ENCODE peak calls at places on chromosomes 6 and 20, in seven cellular contexts. M, V, S, Q, H, L and E are unnamed samples.

GRCh38 chr6:128827675-128828464 is 55.1 kb upstream of the LAMA2 start:
- DNase-seq in S (no peak), V (no peak), Q (no peak), L (no peak), H (no peak), M (no peak), E (no peak)

GRCh38 chr6:116611020-116611419 is 5.3 kb upstream of the RSPH4A start:
- DNase-seq in M (no peak), S (no peak), V (no peak), L (no peak), H (no peak), Q (no peak), E (no peak)

GRCh38 chr20:44730441-44730840 is 15.2 kb upstream of the KCNK15 start:
- DNase-seq in L (no peak), V (no peak), S (no peak), H (no peak), M (no peak), Q (no peak), E (no peak)

GRCh38 chr6:108798672-108799355 is 49.4 kb upstream of the ARMC2 start:
- DNase-seq in L (no peak), Q (no peak), H (no peak), S (peak), V (no peak), M (no peak), E (no peak)

GRCh38 chr6:137715589-137716045 is 151.4 kb upstream of the TNFAIP3 start:
- DNase-seq in M (no peak), H (no peak), Q (no peak), V (no peak), S (no peak), L (no peak), E (no peak)

GRCh38 chr6:33619166-33619565 is 2.0 kb upstream of the ITPR3 start:
- DNase-seq in M (no peak), Q (no peak), S (no peak), L (no peak), V (no peak), H (peak), E (no peak)

GRCh38 chr6:20126789-20127653 is 85.2 kb downstream of the MBOAT1 start:
- DNase-seq in Q (peak), H (peak), M (peak), L (peak), V (no peak), S (peak), E (peak)

GRCh38 chr6:26394289-26394688 is 7.8 kb upstream of the BTN3A1 start:
- DNase-seq in Q (peak), V (no peak), H (no peak), M (no peak), S (no peak), L (no peak), E (no peak)

GRCh38 chr6:149963212-149963461 is 606 bp upstream of the ULBP1 start:
- DNase-seq in S (no peak), Q (no peak), L (no peak), M (no peak), H (peak), V (no peak), E (no peak)

GRCh38 chr6:110284877-110285276 is 73.3 kb downstream of the METTL24 start:
- DNase-seq in L (no peak), M (no peak), Q (no peak), V (no peak), S (peak), H (no peak), E (no peak)

GRCh38 chr6:74073896-74074295 is 377.9 kb downstream of the CD109 start:
- DNase-seq in H (no peak), L (no peak), M (no peak), V (no peak), S (no peak), Q (no peak), E (no peak)

GRCh38 chr20:18488301-18488700 is 8.7 kb downstream of the RBBP9 start:
- DNase-seq in S (no peak), Q (no peak), H (no peak), L (no peak), V (no peak), M (no peak), E (no peak)

GRCh38 chr6:107068691-107069630 is 41.0 kb downstream of the MTRES1 start:
- DNase-seq in Q (no peak), L (no peak), S (no peak), H (no peak), M (no peak), V (no peak), E (no peak)

GRCh38 chr6:142838821-142839685 is 105.9 kb downstream of the HIVEP2 start:
- DNase-seq in M (no peak), L (no peak), Q (peak), V (no peak), H (no peak), S (no peak), E (no peak)

GRCh38 chr6:24898607-24899133 is 37.1 kb downstream of the RIPOR2 start:
- DNase-seq in V (no peak), S (no peak), H (no peak), Q (no peak), L (no peak), M (no peak), E (no peak)

GRCh38 chr6:168037242-168037641 is 39.8 kb downstream of the KIF25 start:
- DNase-seq in L (no peak), Q (peak), H (no peak), M (no peak), S (no peak), V (no peak), E (no peak)

GRCh38 chr20:34880095-34880680 is 3.8 kb downstream of the ACSS2 start:
- DNase-seq in L (no peak), M (no peak), H (no peak), V (no peak), Q (no peak), S (no peak), E (no peak)

GRCh38 chr20:34475979-34476736 is 40.1 kb upstream of the DYNLRB1 start:
- DNase-seq in S (peak), M (peak), Q (peak), V (no peak), H (no peak), L (no peak), E (peak)

GRCh38 chr20:6909608-6910007 is 142.1 kb downstream of the BMP2 start:
- DNase-seq in S (no peak), Q (no peak), H (no peak), M (no peak), V (no peak), L (no peak), E (no peak)

GRCh38 chr6:169933839-169934698 is 182.6 kb downstream of the ERMARD start:
- DNase-seq in H (no peak), S (peak), M (no peak), Q (no peak), V (no peak), L (no peak), E (no peak)
- TF ChIP-seq POLR2AphosphoS5 in H (no peak), S (no peak), M (no peak), Q (no peak), V (no peak), L (no peak), E (no peak)

GRCh38 chr6:50007821-50008220 is 14.0 kb downstream of the DEFB110 start:
- DNase-seq in Q (no peak), H (no peak), S (no peak), M (no peak), L (no peak), V (no peak), E (no peak)
- TF ChIP-seq TAF1 in Q (no peak), H (no peak), S (no peak), M (no peak), L (no peak), V (no peak), E (no peak)

GRCh38 chr6:158818008-158818579 is 1.1 kb downstream of the EZR start:
- DNase-seq in M (peak), H (peak), S (peak), L (no peak), Q (peak), V (no peak), E (peak)
- TF ChIP-seq POLR2AphosphoS5 in M (peak), H (peak), S (peak), L (peak), Q (peak), V (peak), E (peak)

GRCh38 chr20:1376453-1377270 is 16.2 kb downstream of the FKBP1A start:
- DNase-seq in L (no peak), V (no peak), S (no peak), Q (no peak), M (no peak), H (no peak), E (no peak)

GRCh38 chr20:1375515-1375914 is 17.3 kb downstream of the FKBP1A start:
- DNase-seq in V (no peak), Q (no peak), H (no peak), M (no peak), L (no peak), S (no peak), E (no peak)

GRCh38 chr20:1376007-1376406 is 16.8 kb downstream of the FKBP1A start:
- DNase-seq in Q (no peak), M (no peak), L (no peak), H (no peak), V (no peak), S (no peak), E (no peak)

GRCh38 chr20:1377341-1377871 is 15.4 kb downstream of the FKBP1A start:
- DNase-seq in M (no peak), Q (no peak), S (no peak), L (no peak), H (no peak), V (no peak), E (no peak)

DNA sequence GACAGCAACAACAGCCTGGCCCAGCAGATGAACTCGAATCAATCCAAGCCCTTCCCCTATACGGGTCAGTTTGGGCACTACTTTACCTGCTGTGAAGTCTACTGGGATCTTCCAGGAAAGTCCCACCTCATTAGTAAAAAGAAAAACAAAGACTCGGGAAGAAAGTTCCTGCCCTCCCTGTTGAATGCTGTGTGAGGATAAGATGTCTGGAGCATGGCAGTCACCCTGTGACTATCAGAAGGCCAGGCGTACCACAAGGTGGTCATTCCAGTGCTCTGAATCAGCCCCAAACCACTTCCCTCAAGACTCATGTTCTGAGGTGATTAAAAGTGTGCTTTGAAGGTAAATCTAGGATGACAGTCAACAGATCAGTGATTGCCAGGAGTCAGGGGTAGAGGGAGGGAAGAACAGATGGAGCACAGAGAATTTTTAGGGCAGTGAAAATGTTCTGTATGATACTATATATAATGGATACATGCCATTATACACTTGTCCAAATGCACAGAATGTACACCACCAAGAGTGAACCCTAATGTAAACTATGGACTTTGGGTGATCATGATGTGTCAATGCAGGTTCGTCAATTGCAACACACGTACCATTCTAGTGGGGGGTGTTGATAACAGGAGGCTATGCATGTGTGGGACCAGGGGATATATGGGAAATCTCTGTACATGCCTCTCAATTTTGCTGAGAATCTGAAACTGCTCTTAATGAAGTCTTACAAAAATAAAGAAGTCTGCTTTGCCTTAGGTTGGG is 14.7 kb downstream of the FKBP1A start:
- DNase-seq in Q (peak), V (no peak), M (no peak), S (no peak), H (no peak), L (no peak), E (no peak)
- TF ChIP-seq TAF1 in Q (no peak), V (no peak), M (no peak), S (no peak), H (no peak), L (no peak), E (no peak)

GRCh38 chr6:79707621-79708020 is 76.5 kb downstream of the SH3BGRL2 start:
- DNase-seq in V (no peak), L (no peak), H (no peak), Q (no peak), M (no peak), S (no peak), E (no peak)
- TF ChIP-seq POLR2AphosphoS5 in V (no peak), L (no peak), H (no peak), Q (no peak), M (no peak), S (no peak), E (no peak)

DNA sequence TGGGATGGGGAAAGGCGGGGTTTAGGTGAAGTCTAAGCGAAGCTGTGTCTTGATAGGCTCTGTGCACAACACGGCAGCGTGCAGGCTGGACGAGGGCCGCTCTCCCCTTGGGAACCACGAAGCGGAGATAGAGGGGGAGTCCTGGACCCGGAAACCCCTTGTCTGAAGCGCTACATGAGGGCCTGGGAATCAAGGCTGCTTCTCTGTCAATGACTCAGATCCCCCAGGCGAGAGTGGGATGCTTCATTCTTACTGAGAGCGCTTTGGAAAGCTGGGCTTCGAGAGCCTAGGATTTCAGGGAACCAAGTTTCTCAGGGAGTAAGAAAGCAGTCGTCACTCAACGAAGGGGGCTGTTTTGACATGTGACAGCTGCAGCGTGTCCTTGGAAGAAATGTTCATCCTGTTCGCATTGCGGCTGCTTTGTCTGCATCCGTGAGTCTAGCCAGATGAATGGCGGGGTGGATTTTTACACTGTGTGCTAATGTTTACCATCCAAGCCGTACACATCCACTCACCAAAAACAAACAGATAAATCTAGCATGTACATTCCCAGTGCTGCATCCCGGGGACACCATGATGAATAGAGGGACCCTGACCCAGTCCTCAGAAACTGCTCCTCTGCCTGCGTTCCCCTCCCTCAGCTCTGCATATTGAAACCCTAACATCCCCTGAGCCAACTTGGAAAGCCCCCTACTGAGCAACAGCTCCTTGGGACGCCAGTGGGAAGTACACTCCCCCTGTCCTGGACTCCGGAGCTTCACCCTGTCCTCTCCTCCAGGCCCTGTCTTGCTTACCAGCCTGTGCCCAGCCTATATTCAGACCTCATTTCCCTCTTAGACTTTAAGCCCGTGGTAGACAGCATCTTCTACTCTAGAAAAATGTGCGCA is 24.5 kb upstream of the RTF2 start:
- DNase-seq in Q (peak), L (no peak), S (no peak), M (no peak), V (no peak), H (no peak), E (no peak)
- TF ChIP-seq TAF1 in Q (no peak), L (no peak), S (no peak), M (no peak), V (no peak), H (no peak), E (no peak)

GRCh38 chr6:85912582-85912981 is 269.9 kb upstream of the SYNCRIP start:
- DNase-seq in Q (no peak), H (no peak), V (no peak), M (no peak), S (no peak), L (no peak), E (no peak)
- TF ChIP-seq POLR2AphosphoS5 in Q (no peak), H (no peak), V (no peak), M (no peak), S (no peak), L (no peak), E (no peak)

DNA sequence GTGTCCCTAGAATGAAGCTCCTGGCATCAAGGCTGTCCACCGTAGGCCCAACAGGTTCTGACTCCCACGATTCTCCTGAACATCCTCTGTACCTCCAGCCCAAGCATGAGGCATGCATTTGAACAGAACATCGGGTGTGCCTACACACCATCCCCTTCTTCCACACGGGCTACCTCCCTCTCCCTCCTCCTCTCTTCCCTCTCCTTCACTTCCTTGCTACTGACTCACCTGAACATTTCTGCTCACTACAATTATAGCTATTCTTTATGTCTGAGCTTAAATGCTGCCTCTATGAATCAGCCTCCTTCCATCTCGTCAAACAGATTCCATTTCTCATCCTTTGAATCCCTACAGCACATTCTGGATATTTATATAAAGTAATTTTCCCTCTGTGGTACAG is 71.5 kb upstream of the MYLIP start:
- DNase-seq in L (no peak), S (no peak), M (no peak), Q (no peak), H (no peak), V (no peak), E (no peak)
- TF ChIP-seq TAF1 in L (no peak), S (no peak), M (no peak), Q (no peak), H (no peak), V (no peak), E (no peak)

DNA sequence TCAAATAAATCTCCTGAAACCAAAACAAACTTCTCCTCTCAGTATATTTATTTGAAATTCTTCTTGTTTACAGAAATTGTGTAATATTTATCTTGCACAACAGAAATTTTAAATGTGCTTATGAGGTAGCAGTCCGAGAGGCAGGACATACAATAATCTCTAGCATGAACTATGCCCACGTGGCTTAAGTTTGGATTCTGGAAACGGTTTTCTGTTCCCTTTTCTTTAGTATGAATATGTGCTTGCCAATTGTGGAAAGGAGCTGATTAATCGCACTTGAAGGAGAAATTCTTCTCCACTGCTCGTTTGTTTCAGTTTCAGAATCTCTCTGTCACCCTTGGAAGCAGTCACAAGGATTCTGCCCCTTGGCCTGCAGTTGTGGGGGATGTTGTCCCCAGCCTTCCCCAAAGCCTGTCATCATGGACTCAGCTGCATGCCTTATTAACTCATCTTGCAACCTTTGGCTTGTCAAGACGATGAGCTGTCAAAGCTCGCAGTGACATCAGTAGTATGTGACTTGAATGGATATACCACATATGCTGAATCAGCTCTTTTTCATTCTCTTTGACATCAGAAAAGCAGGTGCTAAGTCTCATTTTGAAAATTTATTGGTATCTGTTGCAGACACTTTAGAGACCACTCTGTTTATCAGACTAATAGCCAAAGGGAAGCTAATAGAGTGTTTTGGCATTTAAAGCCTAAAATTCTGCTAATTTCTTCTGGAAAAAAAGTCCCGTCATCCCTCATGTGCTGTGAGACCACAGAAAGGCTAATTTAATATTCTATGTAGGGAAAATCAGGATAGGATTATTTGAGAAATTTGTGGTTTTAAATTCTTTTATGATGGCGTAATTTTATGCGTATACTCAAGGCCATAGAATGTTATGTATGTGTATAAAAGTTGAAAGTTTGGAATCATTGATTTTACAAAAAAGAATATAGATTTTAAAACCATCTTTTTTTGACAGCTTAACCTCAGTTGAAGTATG is 186.8 kb downstream of the ARID1B start:
- DNase-seq in Q (peak), V (no peak), M (no peak), H (no peak), S (no peak), L (peak), E (no peak)
- TF ChIP-seq POLR2AphosphoS5 in Q (no peak), V (no peak), M (no peak), H (no peak), S (no peak), L (no peak), E (no peak)

GRCh38 chr6:148395583-148396101 is 53.0 kb downstream of the SASH1 start:
- DNase-seq in H (no peak), L (no peak), V (no peak), Q (no peak), M (no peak), S (no peak), E (no peak)
- TF ChIP-seq TAF1 in H (no peak), L (no peak), V (no peak), Q (no peak), M (no peak), S (no peak), E (no peak)